ENCODE peak calls at places on chromosomes 7 and 10, in four cellular contexts. F is ovary, A is HepG2, J is A549. D is an unnamed sample.

GRCh38 chr7:31052504-31052840 is 364 bp downstream of the ADCYAP1R1 start:
- DNase-seq in F (no peak), A (no peak), J (no peak), D (no peak)

GRCh38 chr10:47383254-47384147 is 592 bp downstream of the ZNF488 start:
- DNase-seq in F (peak), A (no peak), J (no peak), D (no peak)

GRCh38 chr7:45347804-45348203 is 190.2 kb downstream of the RAMP3 start:
- DNase-seq in J (peak), F (no peak), A (no peak), D (no peak)

GRCh38 chr7:11341285-11341944 is 367.7 kb downstream of the PHF14 start:
- DNase-seq in F (no peak), J (no peak), A (no peak), D (no peak)

GRCh38 chr7:53218730-53219504 is 183.5 kb downstream of the POM121L12 start:
- DNase-seq in J (no peak), F (no peak), A (no peak), D (no peak)

GRCh38 chr10:33306756-33307519 is 27.5 kb downstream of the NRP1 start:
- DNase-seq in J (no peak), F (no peak), A (peak), D (no peak)

GRCh38 chr10:91416339-91416868 is 6.3 kb downstream of the HECTD2 start:
- DNase-seq in A (no peak), F (no peak), J (no peak), D (no peak)

GRCh38 chr7:150663802-150664494 is 21.6 kb upstream of the GIMAP2 start:
- DNase-seq in F (no peak), J (no peak), A (no peak), D (no peak)

GRCh38 chr7:158239290-158239981 is 348.2 kb downstream of the PTPRN2 start:
- DNase-seq in F (no peak), J (no peak), A (no peak), D (no peak)

GRCh38 chr7:23653942-23654341 is 26.1 kb upstream of the FAM221A start:
- DNase-seq in A (no peak), J (no peak), F (no peak), D (no peak)

GRCh38 chr10:68564712-68565111 is 4.6 kb downstream of the TET1 start:
- DNase-seq in F (no peak), J (no peak), A (no peak), D (no peak)

GRCh38 chr10:12588091-12588850 is 238.9 kb downstream of the CAMK1D start:
- DNase-seq in J (no peak), F (no peak), A (no peak), D (no peak)

GRCh38 chr7:22125436-22125835 is 179.7 kb upstream of the CDCA7L start:
- DNase-seq in A (no peak), J (no peak), F (no peak), D (no peak)

GRCh38 chr10:71312840-71313789 is 5.9 kb upstream of the SLC29A3 start:
- DNase-seq in F (peak), J (no peak), A (no peak), D (peak)

GRCh38 chr7:5633161-5634106 is 148.0 kb downstream of the RNF216 start:
- DNase-seq in J (no peak), A (no peak), F (no peak), D (no peak)

GRCh38 chr10:100985336-100985735 is 2.0 kb downstream of the MRPL43 start:
- DNase-seq in A (peak), F (no peak), J (no peak), D (peak)

GRCh38 chr10:43409385-43410109 is 561 bp upstream of the HNRNPF start:
- DNase-seq in F (no peak), J (no peak), A (no peak), D (no peak)

GRCh38 chr7:72793791-72794190 is 34.2 kb downstream of the TYW1B start:
- DNase-seq in F (no peak), A (no peak), J (no peak), D (no peak)

GRCh38 chr10:47277352-47278151 is 22.4 kb upstream of the GDF10 start:
- DNase-seq in F (no peak), A (no peak), J (no peak), D (peak)

GRCh38 chr7:110568932-110569331 is 522.0 kb upstream of the LRRN3 start:
- DNase-seq in F (no peak), J (no peak), A (no peak), D (no peak)

GRCh38 chr10:77162697-77163096 is 474.9 kb downstream of the KCNMA1 start:
- DNase-seq in J (no peak), A (no peak), F (no peak), D (no peak)

GRCh38 chr10:77163670-77164348 is 473.8 kb downstream of the KCNMA1 start:
- DNase-seq in A (peak), F (peak), J (peak), D (no peak)

GRCh38 chr10:77165445-77166316 is 471.9 kb downstream of the KCNMA1 start:
- DNase-seq in J (peak), F (peak), A (peak), D (no peak)

GRCh38 chr10:77168161-77168560 is 469.4 kb downstream of the KCNMA1 start:
- DNase-seq in F (no peak), A (no peak), J (no peak), D (no peak)

DNA sequence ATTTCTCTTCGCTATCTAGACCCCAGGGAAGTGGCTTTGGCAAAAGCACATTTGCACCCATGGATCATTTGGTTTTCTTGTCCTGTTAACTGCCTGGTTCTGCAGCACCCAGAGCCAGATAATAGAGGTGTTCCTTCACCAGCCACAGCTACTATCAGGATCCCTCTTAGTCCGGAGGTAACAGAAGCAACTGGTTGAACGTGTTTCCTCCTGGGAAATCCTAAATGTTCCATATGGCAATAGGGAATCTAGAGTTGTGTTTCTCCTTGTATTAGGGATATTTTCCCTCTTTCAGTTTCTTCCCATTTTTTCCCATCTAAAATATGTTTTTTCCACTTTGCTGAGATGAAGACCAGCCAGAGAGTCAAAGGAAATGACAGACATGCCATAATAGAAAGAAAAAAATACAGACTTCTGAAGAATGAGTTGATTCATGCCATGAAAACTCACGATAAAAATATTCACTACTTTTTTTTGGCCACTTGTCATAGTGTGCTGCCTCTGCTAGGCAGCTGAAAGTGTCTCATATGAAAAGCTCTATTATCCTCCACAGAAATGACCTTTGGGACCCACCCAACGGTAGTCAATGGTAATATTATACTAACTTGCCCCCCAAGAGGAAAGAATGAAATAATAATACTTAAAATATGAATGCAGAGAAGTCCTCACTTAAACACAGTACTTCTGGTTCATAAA is 472.8 kb downstream of the KCNMA1 start:
- DNase-seq in J (no peak), A (no peak), F (no peak), D (no peak)
- TF ChIP-seq EP300 in J (no peak), A (no peak), F (no peak), D (no peak)

DNA sequence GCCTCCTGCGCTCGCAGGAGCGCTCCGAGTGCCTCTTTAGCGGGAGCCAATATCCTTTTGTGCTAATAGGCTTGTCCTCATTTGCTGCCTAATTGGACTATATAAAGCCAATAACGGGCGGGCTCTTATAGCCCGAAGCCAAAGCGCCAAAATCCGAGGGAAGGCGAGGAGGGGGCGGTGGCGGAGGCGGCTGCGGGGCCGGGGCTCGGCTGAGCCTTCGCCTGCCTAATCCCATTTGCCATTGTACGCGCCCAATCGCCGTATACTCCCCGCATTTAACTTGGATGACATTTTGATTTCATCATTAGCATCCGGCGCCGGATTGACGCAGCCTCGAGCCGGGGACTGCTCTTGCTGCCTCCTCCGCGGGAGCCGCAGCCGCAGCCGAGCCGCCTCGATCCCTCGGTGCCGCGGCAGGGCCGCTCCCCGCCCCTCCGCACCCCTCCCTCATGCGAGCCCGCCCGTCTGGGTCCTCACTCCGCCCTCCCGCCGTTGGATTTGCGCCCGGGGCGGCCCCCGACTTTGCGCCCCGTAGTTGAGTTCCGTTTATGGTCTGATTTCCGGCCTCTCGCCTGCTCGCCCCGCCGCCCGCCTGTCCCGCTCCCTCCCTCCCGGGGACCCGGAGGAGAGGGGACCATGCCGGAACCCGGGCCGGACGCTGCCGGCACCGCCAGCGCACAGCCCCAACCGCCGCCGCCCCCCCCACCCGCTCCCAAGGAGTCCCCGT is at the start of gene HMX3:
- DNase-seq in F (no peak), J (peak), A (no peak), D (no peak)
- TF ChIP-seq POLR2A in F (no peak), J (no peak), A (no peak), D (no peak)

GRCh38 chr7:1941464-1942025 is 271.5 kb downstream of the ELFN1 start:
- DNase-seq in A (no peak), J (no peak), F (no peak), D (no peak)

GRCh38 chr7:1940863-1941262 is 270.8 kb downstream of the ELFN1 start:
- DNase-seq in J (no peak), F (no peak), A (no peak), D (no peak)

GRCh38 chr7:1940402-1940786 is 270.3 kb downstream of the ELFN1 start:
- DNase-seq in J (no peak), F (no peak), A (no peak), D (no peak)

GRCh38 chr7:1938788-1939433 is 268.8 kb downstream of the ELFN1 start:
- DNase-seq in A (no peak), J (no peak), F (no peak), D (no peak)

DNA sequence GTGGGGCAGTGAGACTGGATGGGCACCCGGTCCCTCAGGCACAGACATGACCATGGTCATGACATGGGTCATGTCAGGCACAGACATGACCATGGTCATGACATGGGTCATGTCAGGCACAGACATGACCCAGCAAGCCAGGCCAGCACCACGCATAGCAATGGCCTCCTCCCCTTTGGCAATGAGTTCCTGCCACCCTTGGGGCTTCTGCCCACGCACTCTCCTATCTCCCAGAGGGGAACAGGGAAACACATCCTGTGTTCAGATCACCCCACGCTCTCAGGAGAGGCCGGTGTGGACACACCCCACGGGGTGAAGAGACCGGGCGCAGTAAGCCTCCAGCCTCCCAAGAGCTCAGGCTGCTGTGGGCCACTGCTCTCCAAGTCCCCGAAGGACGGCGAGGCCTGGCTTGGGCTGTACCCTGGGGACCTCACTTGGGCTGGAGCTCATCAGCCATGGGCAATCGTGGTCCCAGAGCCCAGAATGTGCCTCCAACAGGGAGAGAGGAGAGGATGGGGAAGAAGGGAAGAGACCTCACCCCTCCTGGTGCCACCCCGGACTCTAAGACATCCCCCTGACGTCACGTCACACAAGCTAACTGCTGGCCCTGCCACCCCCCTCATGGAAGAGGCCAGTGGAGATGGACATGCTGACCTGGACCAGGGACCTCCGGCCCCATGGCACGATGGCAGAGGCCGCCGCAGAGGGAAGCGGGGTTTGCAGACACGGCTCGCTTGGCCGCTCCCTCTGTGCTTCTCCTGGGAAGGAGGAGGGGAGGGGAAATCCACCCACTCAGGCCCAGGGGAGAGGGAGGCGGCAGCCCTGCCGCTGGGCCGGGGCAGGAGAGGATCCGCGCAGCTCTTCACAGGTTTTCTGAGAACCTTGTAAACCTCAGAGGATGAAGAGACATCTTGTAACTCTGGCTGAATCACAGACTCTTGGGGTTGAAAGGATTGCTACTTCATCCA is 269.6 kb downstream of the ELFN1 start:
- DNase-seq in F (no peak), A (no peak), J (no peak), D (no peak)
- H3K4me3 ChIP-seq in F (no peak), A (no peak), J (no peak), D (peak)

DNA sequence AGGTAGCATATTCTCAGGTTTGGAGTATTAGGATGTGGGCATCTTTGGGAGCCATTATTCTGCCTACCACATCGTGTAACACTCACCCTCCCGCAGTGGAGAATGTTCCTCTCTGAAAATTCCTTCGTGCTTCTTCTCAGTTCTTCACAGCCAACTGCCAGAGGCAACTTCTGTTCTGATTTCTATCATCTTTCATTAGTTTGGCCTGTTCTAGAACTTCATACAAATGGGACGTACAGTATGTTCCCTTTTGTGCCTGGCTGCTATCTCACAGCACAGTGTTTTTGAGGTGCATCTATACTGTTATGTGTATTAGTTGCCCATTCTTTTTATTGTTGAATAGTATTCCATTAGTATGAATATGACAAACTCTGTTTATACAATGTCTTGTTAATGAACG is 8.9 kb upstream of the SLC26A3 start:
- DNase-seq in J (no peak), A (no peak), F (no peak), D (no peak)
- TF ChIP-seq EP300 in J (no peak), A (no peak), F (no peak), D (peak)

DNA sequence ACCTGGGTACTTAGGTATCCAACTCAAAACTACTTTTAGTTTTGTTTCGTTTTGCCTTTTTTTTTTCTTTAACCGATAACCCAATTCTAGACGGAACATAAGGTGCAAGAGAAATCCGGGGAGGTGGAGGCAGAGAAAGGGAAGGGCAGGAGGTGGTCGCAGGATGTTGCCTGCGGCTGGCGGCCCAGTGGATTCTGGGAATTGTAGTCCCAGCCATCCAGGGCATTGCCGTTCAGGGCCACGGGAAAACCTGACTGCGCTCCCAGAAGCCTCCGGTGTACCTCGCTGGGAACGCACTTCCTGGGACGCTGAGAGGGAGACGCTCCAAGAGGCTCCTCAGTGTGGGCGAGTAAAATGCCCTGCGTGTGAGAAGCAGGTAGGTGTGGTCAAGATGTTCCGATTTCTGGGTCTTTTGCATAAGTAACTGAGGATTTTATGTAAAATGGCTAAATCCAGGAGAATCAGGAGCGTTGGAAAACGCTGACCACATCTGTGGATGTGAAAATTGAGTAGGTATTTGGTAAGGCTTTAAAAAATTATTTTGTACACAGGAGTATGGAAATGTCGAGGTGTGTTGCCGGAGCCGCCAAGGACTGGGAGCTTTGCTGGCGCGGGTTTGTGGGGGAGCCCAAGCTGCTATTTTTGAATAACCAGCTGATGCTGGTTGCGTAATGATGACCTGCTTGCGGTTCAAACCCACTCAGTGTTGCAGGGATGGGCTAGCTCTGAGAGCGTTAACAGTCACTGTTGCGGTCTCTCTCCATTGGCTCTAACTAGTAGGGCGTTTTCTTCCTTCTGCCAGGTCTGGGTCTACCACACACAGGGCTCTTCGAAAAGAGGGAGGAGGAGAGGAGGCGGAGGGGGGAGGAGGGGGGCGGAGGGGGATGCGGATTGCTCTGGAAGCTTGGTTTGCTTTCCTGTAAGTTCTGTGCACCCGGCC is at the start of gene CLDN12:
- DNase-seq in J (peak), A (peak), F (peak), D (peak)
- TF ChIP-seq POLR2A in J (peak), A (peak), F (peak), D (peak)

GRCh38 chr10:24465124-24465874 is 256.4 kb downstream of the KIAA1217 start:
- DNase-seq in F (no peak), A (no peak), J (no peak), D (no peak)

GRCh38 chr10:24467605-24468004 is 256.1 kb downstream of the ARHGAP21 start:
- DNase-seq in A (no peak), F (no peak), J (no peak), D (no peak)

GRCh38 chr10:24467094-24467493 is 256.6 kb downstream of the ARHGAP21 start:
- DNase-seq in F (no peak), A (no peak), J (peak), D (no peak)

GRCh38 chr10:24466616-24466949 is 257.1 kb downstream of the ARHGAP21 start:
- DNase-seq in A (no peak), J (no peak), F (no peak), D (no peak)

GRCh38 chr10:24465899-24466615 is 257.1 kb downstream of the KIAA1217 start:
- DNase-seq in A (peak), J (peak), F (no peak), D (no peak)
- H3K4me3 ChIP-seq in A (peak), J (peak), F (no peak), D (peak)

GRCh38 chr10:61750943-61751471 is 88.3 kb downstream of the CABCOCO1 start:
- DNase-seq in A (peak), F (peak), J (peak), D (peak)
- TF ChIP-seq EP300 in A (no peak), F (no peak), J (no peak), D (no peak)

D was measured in suprapubic skin.